ENCODE peak calls at places on chromosomes 2 and 18, in four cellular contexts. One of them, this sample, is unnamed.

GRCh38 chr18:23986610-23987359 is 27.8 kb upstream of the TTC39C start:
- DNase-seq in ELF-1: no peak
- DNase-seq in kidney glomerular epithelial cell: no peak
- DNase-seq in substantia nigra: no peak
- DNase-seq in this sample: no peak

GRCh38 chr18:8045890-8046289 is 478.8 kb downstream of the PTPRM start:
- DNase-seq in ELF-1: no peak
- DNase-seq in substantia nigra: no peak
- DNase-seq in kidney glomerular epithelial cell: no peak
- DNase-seq in this sample: no peak

GRCh38 chr2:185998562-185999070 is 260.0 kb downstream of the FSIP2 start:
- DNase-seq in ELF-1: no peak
- DNase-seq in kidney glomerular epithelial cell: no peak
- DNase-seq in substantia nigra: no peak
- DNase-seq in this sample: no peak

GRCh38 chr2:101142163-101142562 is 9.0 kb downstream of the TBC1D8 start:
- DNase-seq in substantia nigra: no peak
- DNase-seq in kidney glomerular epithelial cell: no peak
- DNase-seq in ELF-1: no peak
- DNase-seq in this sample: no peak

GRCh38 chr2:17303054-17303453 is 215.2 kb downstream of the RAD51AP2 start:
- DNase-seq in ELF-1: no peak
- DNase-seq in kidney glomerular epithelial cell: peak; percentile 40
- DNase-seq in substantia nigra: no peak
- DNase-seq in this sample: no peak

GRCh38 chr2:20467789-20468548 is 21.1 kb downstream of the RHOB start:
- DNase-seq in kidney glomerular epithelial cell: no peak
- DNase-seq in ELF-1: no peak
- DNase-seq in substantia nigra: no peak
- DNase-seq in this sample: no peak

GRCh38 chr18:3037423-3037915 is 24.5 kb upstream of the LPIN2 start:
- DNase-seq in kidney glomerular epithelial cell: no peak
- DNase-seq in substantia nigra: no peak
- DNase-seq in ELF-1: no peak
- DNase-seq in this sample: no peak

GRCh38 chr2:127355407-127356008 is 32.3 kb downstream of the MAP3K2 start:
- DNase-seq in substantia nigra: no peak
- DNase-seq in kidney glomerular epithelial cell: no peak
- DNase-seq in ELF-1: no peak
- DNase-seq in this sample: no peak

GRCh38 chr2:68837164-68837860 is 33.9 kb downstream of the BMP10 start:
- DNase-seq in substantia nigra: no peak
- DNase-seq in ELF-1: peak; percentile 75
- DNase-seq in kidney glomerular epithelial cell: no peak
- DNase-seq in this sample: no peak

GRCh38 chr2:66439291-66440010 is 4.5 kb downstream of the MEIS1 start:
- DNase-seq in substantia nigra: no peak
- DNase-seq in kidney glomerular epithelial cell: no peak
- DNase-seq in ELF-1: peak; percentile 61
- DNase-seq in this sample: no peak

GRCh38 chr2:234368861-234369261 is 128.0 kb downstream of the ARL4C start:
- DNase-seq in kidney glomerular epithelial cell: peak; percentile 5
- DNase-seq in ELF-1: peak; percentile 35
- DNase-seq in substantia nigra: no peak
- DNase-seq in this sample: no peak

GRCh38 chr2:71417300-71418202 is 35.8 kb upstream of the DYSF start:
- DNase-seq in kidney glomerular epithelial cell: no peak
- DNase-seq in ELF-1: peak; percentile 9
- DNase-seq in substantia nigra: no peak
- DNase-seq in this sample: no peak

GRCh38 chr18:27750014-27750413 is 426.9 kb downstream of the CDH2 start:
- DNase-seq in kidney glomerular epithelial cell: peak; percentile 94
- DNase-seq in ELF-1: peak; percentile 69
- DNase-seq in substantia nigra: no peak
- DNase-seq in this sample: no peak

GRCh38 chr2:203835867-203836800 is 31.4 kb upstream of the CTLA4 start:
- DNase-seq in kidney glomerular epithelial cell: no peak
- DNase-seq in ELF-1: no peak
- DNase-seq in substantia nigra: no peak
- DNase-seq in this sample: no peak

GRCh38 chr2:239269173-239269865 is 131.5 kb downstream of the HDAC4 start:
- DNase-seq in kidney glomerular epithelial cell: no peak
- DNase-seq in ELF-1: no peak
- DNase-seq in substantia nigra: no peak
- DNase-seq in this sample: no peak

GRCh38 chr2:60091884-60092283 is 461.6 kb downstream of the BCL11A start:
- DNase-seq in ELF-1: no peak
- DNase-seq in substantia nigra: no peak
- DNase-seq in kidney glomerular epithelial cell: no peak
- DNase-seq in this sample: no peak

GRCh38 chr2:88735853-88736252 is 44.4 kb downstream of the RPIA start:
- DNase-seq in ELF-1: no peak
- DNase-seq in kidney glomerular epithelial cell: no peak
- DNase-seq in substantia nigra: no peak
- DNase-seq in this sample: peak; percentile 49

GRCh38 chr2:110770696-110771425 is 38.5 kb downstream of the ACOXL start:
- DNase-seq in substantia nigra: no peak
- DNase-seq in kidney glomerular epithelial cell: peak; percentile 43
- DNase-seq in ELF-1: peak; percentile 68
- DNase-seq in this sample: no peak

GRCh38 chr2:149330127-149331022 is at the start of gene LYPD6:
- DNase-seq in ELF-1: peak; percentile 76
- DNase-seq in substantia nigra: peak; percentile 46
- DNase-seq in kidney glomerular epithelial cell: peak; percentile 54
- DNase-seq in this sample: peak; percentile 76

GRCh38 chr2:115161531-115162453 is 719.4 kb downstream of the DPP10 start:
- DNase-seq in ELF-1: peak; percentile 67
- DNase-seq in substantia nigra: no peak
- DNase-seq in kidney glomerular epithelial cell: no peak
- DNase-seq in this sample: no peak

GRCh38 chr2:121502781-121503180 is 27.9 kb upstream of the RNU4ATAC start:
- DNase-seq in substantia nigra: no peak
- DNase-seq in kidney glomerular epithelial cell: no peak
- DNase-seq in ELF-1: no peak
- DNase-seq in this sample: no peak

GRCh38 chr2:11004206-11004605 is 92.5 kb downstream of the KCNF1 start:
- DNase-seq in substantia nigra: no peak
- DNase-seq in ELF-1: no peak
- DNase-seq in kidney glomerular epithelial cell: peak; percentile 53
- DNase-seq in this sample: no peak

GRCh38 chr2:6069354-6069753 is 377.2 kb downstream of the SOX11 start:
- DNase-seq in ELF-1: peak; percentile 39
- DNase-seq in substantia nigra: no peak
- DNase-seq in kidney glomerular epithelial cell: no peak
- DNase-seq in this sample: no peak

GRCh38 chr18:5630766-5631413 is 87.1 kb upstream of the EPB41L3 start:
- DNase-seq in ELF-1: no peak
- DNase-seq in substantia nigra: no peak
- DNase-seq in kidney glomerular epithelial cell: no peak
- DNase-seq in this sample: no peak

GRCh38 chr2:100283724-100284501 is 38.4 kb downstream of the LONRF2 start:
- DNase-seq in substantia nigra: no peak
- DNase-seq in ELF-1: no peak
- DNase-seq in kidney glomerular epithelial cell: no peak
- DNase-seq in this sample: no peak

GRCh38 chr2:161796192-161796591 is 172.0 kb downstream of the SLC4A10 start:
- DNase-seq in kidney glomerular epithelial cell: no peak
- DNase-seq in ELF-1: no peak
- DNase-seq in substantia nigra: no peak
- DNase-seq in this sample: no peak

GRCh38 chr2:237465515-237466227 is 21.4 kb upstream of the MLPH start:
- DNase-seq in substantia nigra: no peak
- DNase-seq in ELF-1: no peak
- DNase-seq in kidney glomerular epithelial cell: no peak
- DNase-seq in this sample: no peak

GRCh38 chr2:138581909-138582308 is 80.3 kb downstream of the SPOPL start:
- DNase-seq in ELF-1: no peak
- DNase-seq in substantia nigra: no peak
- DNase-seq in kidney glomerular epithelial cell: peak; percentile 10
- DNase-seq in this sample: no peak

GRCh38 chr2:203476881-203477280 is 58.2 kb downstream of the RAPH1 start:
- DNase-seq in ELF-1: no peak
- DNase-seq in kidney glomerular epithelial cell: no peak
- DNase-seq in substantia nigra: no peak
- DNase-seq in this sample: no peak

GRCh38 chr18:58416704-58417683 is 211.9 kb downstream of the ALPK2 start:
- DNase-seq in ELF-1: no peak
- DNase-seq in substantia nigra: no peak
- DNase-seq in kidney glomerular epithelial cell: no peak
- DNase-seq in this sample: no peak

GRCh38 chr2:37802899-37803379 is 122.1 kb upstream of the RMDN2 start:
- DNase-seq in substantia nigra: no peak
- DNase-seq in kidney glomerular epithelial cell: peak; percentile 92
- DNase-seq in ELF-1: peak; percentile 12
- DNase-seq in this sample: no peak

GRCh38 chr2:201414099-201415023 is 36.9 kb downstream of the TRAK2 start:
- DNase-seq in substantia nigra: no peak
- DNase-seq in ELF-1: no peak
- DNase-seq in kidney glomerular epithelial cell: no peak
- DNase-seq in this sample: no peak

GRCh38 chr2:226703501-226703900 is 96.1 kb downstream of the IRS1 start:
- DNase-seq in substantia nigra: no peak
- DNase-seq in kidney glomerular epithelial cell: no peak
- DNase-seq in ELF-1: no peak
- DNase-seq in this sample: no peak

This sample was measured in nucleus accumbens.